ENCODE peak calls at places on chromosome 14, in four cellular contexts. S, X, Z and L are unnamed samples. For H3K79me2, the result is how much of the 10 kb centered on the place peaks cover.

GRCh38 chr14:32087173-32087861 is 10.2 kb downstream of the ARHGAP5 start:
- DNase-seq in X (no peak), S (peak), Z (no peak), L (peak)

GRCh38 chr14:103250888-103251287 is 83.1 kb upstream of the EIF5 start:
- DNase-seq in Z (no peak), X (no peak), S (no peak), L (no peak)

GRCh38 chr14:73764881-73765280 is 50.7 kb upstream of the PNMA1 start:
- DNase-seq in Z (no peak), S (no peak), X (no peak), L (no peak)

GRCh38 chr14:99250636-99251208 is 21.3 kb downstream of the BCL11B start:
- DNase-seq in Z (no peak), X (no peak), S (no peak), L (no peak)

GRCh38 chr14:21913759-21914158 is 240.1 kb upstream of the OR4E1 start:
- DNase-seq in X (peak), S (peak), Z (peak), L (peak)

GRCh38 chr14:40398981-40399380 is 966.7 kb upstream of the FBXO33 start:
- DNase-seq in Z (no peak), S (no peak), X (no peak), L (no peak)

GRCh38 chr14:24309538-24310386 is at the start of gene LTB4R2:
- DNase-seq in Z (no peak), S (no peak), X (no peak), L (no peak)

GRCh38 chr14:68365228-68365627 is 427.6 kb downstream of the ZFP36L1 start:
- DNase-seq in X (no peak), Z (no peak), S (no peak), L (no peak)

GRCh38 chr14:74324945-74325361 is 22.2 kb upstream of the ABCD4 start:
- DNase-seq in Z (no peak), X (no peak), S (peak), L (peak)

GRCh38 chr14:64692597-64693350 is 11.4 kb upstream of the PLEKHG3 start:
- DNase-seq in S (no peak), Z (no peak), X (no peak), L (no peak)

GRCh38 chr14:99644723-99645544 is at the start of gene HHIPL1:
- DNase-seq in Z (no peak), S (no peak), X (no peak), L (no peak)

GRCh38 chr14:91138511-91139359 is 24.9 kb downstream of the DGLUCY start:
- DNase-seq in Z (no peak), S (peak), X (no peak), L (peak)

GRCh38 chr14:67571275-67571990 is 28.6 kb downstream of the PIGH start:
- DNase-seq in Z (peak), S (peak), X (no peak), L (peak)

GRCh38 chr14:32576088-32576795 is 247.1 kb downstream of the AKAP6 start:
- DNase-seq in S (peak), X (no peak), Z (no peak), L (peak)

GRCh38 chr14:61379639-61380184 is 58.3 kb downstream of the PRKCH start:
- DNase-seq in S (no peak), Z (no peak), X (no peak), L (no peak)

GRCh38 chr14:67269338-67270060 is 28.3 kb downstream of the PALS1 start:
- DNase-seq in S (no peak), Z (no peak), X (no peak), L (no peak)

GRCh38 chr14:73489481-73490175 is 1.1 kb upstream of the RIOX1 start:
- DNase-seq in X (no peak), S (no peak), Z (no peak), L (no peak)

GRCh38 chr14:103067231-103067954 is 10.0 kb upstream of the CDC42BPB start:
- DNase-seq in S (no peak), Z (no peak), X (no peak), L (no peak)

GRCh38 chr14:54709444-54709843 is 142.5 kb downstream of the SAMD4A start:
- DNase-seq in X (peak), Z (no peak), S (no peak), L (no peak)

GRCh38 chr14:81797246-81797645 is 263.6 kb upstream of the SEL1L start:
- DNase-seq in Z (no peak), X (no peak), S (no peak), L (no peak)

GRCh38 chr14:61523751-61524150 is 171.6 kb upstream of the HIF1A start:
- DNase-seq in Z (no peak), S (no peak), X (no peak), L (no peak)

GRCh38 chr14:99318091-99318958 is 46.3 kb upstream of the BCL11B start:
- DNase-seq in X (no peak), Z (no peak), S (no peak), L (peak)

GRCh38 chr14:57831981-57832380 is 33.9 kb downstream of the SLC35F4 start:
- DNase-seq in Z (peak), X (no peak), S (no peak), L (no peak)

GRCh38 chr14:96631621-96632362 is 129.6 kb downstream of the PAPOLA start:
- DNase-seq in Z (no peak), X (no peak), S (peak), L (no peak)

GRCh38 chr14:29681308-29681707 is 246.3 kb downstream of the PRKD1 start:
- DNase-seq in X (no peak), S (no peak), Z (no peak), L (no peak)

GRCh38 chr14:37598085-37598972 is 2.9 kb downstream of the TTC6 start:
- DNase-seq in X (no peak), S (no peak), Z (no peak), L (no peak)

DNA sequence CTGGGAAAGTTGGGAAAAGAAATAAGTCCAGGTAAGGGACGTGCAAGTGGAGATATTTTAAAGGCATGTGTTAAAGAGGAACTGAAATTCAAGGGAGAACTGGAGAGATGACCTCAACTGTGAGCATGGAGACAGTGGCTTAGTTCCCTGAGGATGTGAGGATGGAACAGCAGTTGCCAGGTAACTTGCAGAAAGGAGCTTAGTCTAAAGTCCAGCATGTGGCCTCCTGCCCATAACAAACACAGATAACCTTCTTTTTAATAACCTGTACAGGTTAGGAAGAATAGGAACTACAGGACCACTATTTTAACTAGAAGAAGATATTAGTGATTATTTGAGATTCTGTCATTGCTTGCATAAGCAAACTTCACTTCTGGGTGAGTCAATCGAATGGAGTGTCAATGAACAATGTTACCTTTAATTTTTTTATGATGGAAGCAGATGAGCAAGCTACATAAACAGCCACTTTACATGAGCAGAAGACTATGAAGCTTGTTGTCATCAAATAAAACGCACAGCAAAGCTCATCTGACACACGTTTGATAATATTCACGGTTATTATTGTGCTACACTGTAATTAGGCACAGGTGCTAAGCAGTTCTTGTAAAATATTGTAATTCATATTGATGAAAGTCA is 291.7 kb upstream of the DDHD1 start:
- DNase-seq in S (no peak), X (no peak), Z (no peak), L (peak)
- TF ChIP-seq KDM1A in S (no peak), X (no peak), Z (no peak), L (no peak)

GRCh38 chr14:93023039-93023438 is 92.7 kb downstream of the ITPK1 start:
- DNase-seq in X (no peak), Z (no peak), S (peak), L (peak)

GRCh38 chr14:93024493-93024892 is 91.2 kb downstream of the ITPK1 start:
- DNase-seq in S (no peak), Z (no peak), X (no peak), L (no peak)

GRCh38 chr14:93025055-93025454 is 90.7 kb downstream of the ITPK1 start:
- DNase-seq in Z (no peak), X (no peak), S (no peak), L (no peak)

GRCh38 chr14:93019970-93020369 is 95.8 kb downstream of the ITPK1 start:
- DNase-seq in X (no peak), Z (no peak), S (no peak), L (peak)

DNA sequence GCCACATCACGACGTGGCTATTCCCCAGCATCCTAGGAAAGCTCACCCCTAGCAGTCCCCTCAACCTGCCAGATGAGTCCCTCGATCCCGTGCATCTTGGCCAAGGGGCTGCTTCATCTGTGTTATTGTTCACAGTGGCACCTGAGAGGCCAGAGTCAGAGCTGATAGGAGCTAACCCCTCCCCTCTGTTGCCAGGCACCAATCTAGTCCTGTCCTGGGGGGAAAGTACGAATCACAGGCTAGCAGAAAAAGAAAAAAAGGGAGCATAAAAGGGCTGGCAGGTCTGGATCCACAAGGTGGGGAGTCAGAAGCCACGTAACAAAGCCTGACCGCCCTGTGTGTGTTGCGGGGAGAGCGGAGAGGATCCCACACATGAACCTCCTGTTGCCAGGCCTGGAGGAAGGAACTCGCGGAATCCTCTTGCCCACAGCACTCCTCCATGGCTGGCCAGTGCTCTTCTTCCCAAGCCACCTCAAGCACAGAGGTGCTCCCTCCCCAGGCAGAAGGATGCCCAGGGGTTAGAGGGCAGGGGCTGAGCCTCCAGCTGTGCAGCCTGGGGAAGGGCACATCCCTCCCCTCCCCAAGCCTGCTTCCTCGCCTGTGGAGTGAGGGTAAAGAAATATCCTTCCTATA is 91.8 kb downstream of the ITPK1 start:
- DNase-seq in S (no peak), X (no peak), Z (no peak), L (no peak)
- H3K79me2 ChIP-seq in S (under half), X (under half), Z (half or more), L (under half)

DNA sequence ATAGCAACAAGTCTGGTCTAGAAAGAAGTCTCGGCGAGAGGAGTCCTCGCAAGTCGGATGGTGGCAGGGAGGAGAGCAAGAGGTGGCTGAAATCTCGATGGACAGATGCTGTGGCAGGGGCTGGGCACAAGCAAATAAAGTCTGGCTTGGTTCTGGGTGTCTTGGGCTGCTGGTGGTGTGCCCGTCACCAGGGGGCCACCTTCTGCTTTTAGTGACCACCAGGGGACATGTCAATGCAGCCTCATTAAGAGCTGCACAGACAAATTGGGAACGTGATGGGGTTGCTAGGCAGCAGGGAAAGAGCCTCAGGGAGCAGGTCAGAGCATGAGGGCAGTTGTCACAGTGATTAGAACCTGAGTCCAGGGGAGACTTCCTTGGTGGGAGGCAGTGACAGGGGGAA is 43.9 kb downstream of the LRRC74A start:
- DNase-seq in S (no peak), X (no peak), Z (no peak), L (peak)
- TF ChIP-seq KDM1A in S (no peak), X (no peak), Z (no peak), L (no peak)

GRCh38 chr14:94121485-94121884 is 7.9 kb downstream of the IFI27L2 start:
- DNase-seq in S (no peak), X (no peak), Z (no peak), L (no peak)
- H3K79me2 ChIP-seq in S (under half), X (under half), Z (under half), L (under half)